ENCODE peak calls at places on chromosomes 11 and 22, in seven cellular contexts. W, D, G, M, K, A and Y are unnamed samples.

GRCh38 chr11:18203723-18204122 is 31.1 kb downstream of the MRGPRX4 start:
- DNase-seq in G (peak; percentile 38), A (peak; percentile 78), K (peak; percentile 40), M (peak; percentile 80), W (no peak), D (peak; percentile 14), Y (no peak)

GRCh38 chr22:22939537-22940368 is 52.1 kb downstream of the IGLL5 start:
- DNase-seq in W (no peak), D (no peak), K (no peak), M (no peak), G (no peak), A (no peak), Y (no peak)

GRCh38 chr11:1047576-1048156 is 11.1 kb upstream of the MUC6 start:
- DNase-seq in M (no peak), G (no peak), A (no peak), W (no peak), K (no peak), D (no peak), Y (no peak)

GRCh38 chr11:77198440-77198849 is 70.4 kb downstream of the MYO7A start:
- DNase-seq in K (no peak), D (peak; percentile 10), W (no peak), M (peak; percentile 84), G (no peak), A (peak; percentile 84), Y (no peak)

GRCh38 chr11:86726118-86726748 is 53.8 kb upstream of the ME3 start:
- DNase-seq in A (no peak), W (peak; percentile 95), D (peak; percentile 55), K (no peak), G (peak; percentile 30), M (no peak), Y (no peak)

GRCh38 chr11:57116654-57117053 is 65.1 kb upstream of the LRRC55 start:
- DNase-seq in A (peak; percentile 54), M (peak; percentile 54), W (peak; percentile 66), D (peak; percentile 44), G (peak; percentile 64), K (no peak), Y (peak; percentile 44)

GRCh38 chr11:114180301-114181055 is 115.7 kb upstream of the NNMT start:
- DNase-seq in K (no peak), D (no peak), W (no peak), M (peak; percentile 59), A (peak; percentile 75), G (peak; percentile 31), Y (peak; percentile 45)

GRCh38 chr11:20589796-20590195 is 9.6 kb upstream of the SLC6A5 start:
- DNase-seq in A (no peak), G (no peak), K (no peak), D (no peak), W (no peak), M (no peak), Y (no peak)

GRCh38 chr11:2747236-2748015 is 47.6 kb upstream of the KCNQ1OT1 start:
- DNase-seq in G (no peak), A (no peak), K (no peak), D (no peak), M (no peak), W (no peak), Y (no peak)

GRCh38 chr22:50009251-50009650 is 3.3 kb downstream of the IL17REL start:
- DNase-seq in D (no peak), A (no peak), M (no peak), K (no peak), G (no peak), W (no peak), Y (no peak)

GRCh38 chr22:20223421-20224245 is 44.5 kb downstream of the RTN4R start:
- DNase-seq in M (no peak), A (no peak), K (no peak), W (no peak), G (no peak), D (no peak), Y (no peak)
- H3K9ac ChIP-seq in M (no peak overlapping the region), A (no peak overlapping the region), K (no peak overlapping the region), W (no peak overlapping the region), G (no peak overlapping the region), D (no peak overlapping the region), Y (no peak overlapping the region)

GRCh38 chr11:46588915-46589314 is 4.9 kb downstream of the AMBRA1 start:
- DNase-seq in W (no peak), M (no peak), D (no peak), G (peak; percentile 12), A (no peak), K (no peak), Y (peak; percentile 25)

GRCh38 chr11:46594383-46594718 is 528 bp upstream of the AMBRA1 start:
- DNase-seq in D (no peak), A (no peak), M (no peak), W (peak; percentile 65), K (no peak), G (no peak), Y (no peak)

GRCh38 chr11:46593550-46594382 is at the start of gene AMBRA1:
- DNase-seq in K (peak; percentile 90), W (peak; percentile 91), G (peak; percentile 95), M (peak; percentile 91), A (peak; percentile 97), D (peak; percentile 92), Y (peak; percentile 96)

GRCh38 chr11:46588131-46588530 is 5.7 kb downstream of the AMBRA1 start:
- DNase-seq in K (no peak), M (no peak), W (no peak), D (peak; percentile 78), A (no peak), G (no peak), Y (peak; percentile 21)

DNA sequence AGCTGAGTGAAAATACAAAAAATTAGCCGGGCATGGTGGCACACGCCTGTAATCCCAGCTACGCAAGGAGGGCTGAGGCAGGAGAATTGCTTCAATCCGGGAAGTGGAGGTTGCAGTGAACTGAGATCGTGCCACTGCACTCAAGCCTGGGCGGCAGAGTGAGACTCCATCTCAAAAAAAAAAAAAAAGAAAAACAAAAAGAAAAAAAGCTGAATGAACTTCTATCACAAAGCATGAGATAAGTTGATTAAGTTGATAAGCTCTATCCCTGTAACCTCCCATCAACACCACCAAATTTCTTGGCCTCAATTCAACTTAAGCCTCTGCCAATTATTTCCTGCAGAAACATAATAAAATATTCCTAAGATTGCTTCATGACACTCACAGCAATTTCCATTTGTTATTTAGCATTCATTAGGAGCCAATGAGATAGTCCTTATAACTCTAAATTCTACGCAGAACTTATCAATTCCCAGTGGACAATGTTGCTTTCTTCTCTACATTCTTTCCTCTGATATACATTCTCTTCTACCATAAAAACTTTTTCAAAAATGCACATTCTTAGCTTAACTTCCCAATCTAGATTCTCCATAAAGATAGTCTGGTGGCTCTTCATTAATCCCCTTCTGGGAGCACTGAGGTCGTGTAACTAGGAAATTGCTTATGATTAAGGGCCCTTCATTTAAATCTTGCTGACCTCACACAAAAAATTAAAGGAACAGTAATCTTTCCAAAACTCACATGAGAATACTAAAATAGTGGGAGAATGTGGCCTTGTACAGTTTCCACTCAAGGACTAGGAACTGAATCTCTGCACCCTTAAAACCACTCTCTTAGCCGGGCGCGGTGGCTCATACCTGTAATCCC is 2.9 kb downstream of the AMBRA1 start:
- DNase-seq in D (no peak), W (peak; percentile 12), K (no peak), M (no peak), G (peak; percentile 5), A (no peak), Y (no peak)
- H3K9ac ChIP-seq in D (no peak overlapping the region), W (no peak overlapping the region), K (no peak overlapping the region), M (no peak overlapping the region), G (peak overlapping the region; percentile 25), A (no peak overlapping the region), Y (peak overlapping the region; percentile 81)

GRCh38 chr11:17013548-17014320 is 480 bp downstream of the PLEKHA7 start:
- DNase-seq in G (no peak), D (no peak), W (no peak), K (peak; percentile 3), A (peak; percentile 11), M (peak; percentile 65), Y (peak; percentile 10)

GRCh38 chr11:17012179-17012578 is 2.0 kb downstream of the PLEKHA7 start:
- DNase-seq in G (no peak), M (peak; percentile 41), W (no peak), A (no peak), D (no peak), K (no peak), Y (no peak)

GRCh38 chr11:17008099-17008498 is 6.1 kb downstream of the PLEKHA7 start:
- DNase-seq in A (no peak), K (no peak), G (no peak), W (no peak), D (no peak), M (no peak), Y (no peak)

GRCh38 chr11:17012712-17013547 is 1.3 kb downstream of the PLEKHA7 start:
- DNase-seq in G (peak; percentile 21), W (peak; percentile 81), K (peak; percentile 57), D (peak; percentile 52), M (peak; percentile 71), A (peak; percentile 28), Y (peak; percentile 14)

GRCh38 chr11:17010851-17011420 is 3.3 kb downstream of the PLEKHA7 start:
- DNase-seq in K (no peak), G (no peak), M (no peak), D (no peak), W (no peak), A (peak; percentile 14), Y (no peak)
- H3K9ac ChIP-seq in K (peak overlapping the region; percentile 39), G (no peak overlapping the region), M (no peak overlapping the region), D (no peak overlapping the region), W (no peak overlapping the region), A (no peak overlapping the region), Y (no peak overlapping the region)

GRCh38 chr11:126216526-126217305 is 5.1 kb downstream of the FAM118B start:
- DNase-seq in M (no peak), D (no peak), W (no peak), A (no peak), K (no peak), G (no peak), Y (no peak)

GRCh38 chr11:126214446-126215240 is 3.1 kb downstream of the FAM118B start:
- DNase-seq in D (no peak), W (no peak), G (peak; percentile 28), K (no peak), M (no peak), A (no peak), Y (peak; percentile 3)

GRCh38 chr11:126210871-126211235 is 597 bp downstream of the RPUSD4 start:
- DNase-seq in G (peak; percentile 44), A (no peak), D (no peak), K (no peak), M (no peak), W (no peak), Y (no peak)

GRCh38 chr11:126212089-126212660 is 593 bp downstream of the FAM118B start:
- DNase-seq in D (peak; percentile 24), G (peak; percentile 58), A (peak; percentile 47), K (no peak), M (no peak), W (peak; percentile 4), Y (peak; percentile 42)

DNA sequence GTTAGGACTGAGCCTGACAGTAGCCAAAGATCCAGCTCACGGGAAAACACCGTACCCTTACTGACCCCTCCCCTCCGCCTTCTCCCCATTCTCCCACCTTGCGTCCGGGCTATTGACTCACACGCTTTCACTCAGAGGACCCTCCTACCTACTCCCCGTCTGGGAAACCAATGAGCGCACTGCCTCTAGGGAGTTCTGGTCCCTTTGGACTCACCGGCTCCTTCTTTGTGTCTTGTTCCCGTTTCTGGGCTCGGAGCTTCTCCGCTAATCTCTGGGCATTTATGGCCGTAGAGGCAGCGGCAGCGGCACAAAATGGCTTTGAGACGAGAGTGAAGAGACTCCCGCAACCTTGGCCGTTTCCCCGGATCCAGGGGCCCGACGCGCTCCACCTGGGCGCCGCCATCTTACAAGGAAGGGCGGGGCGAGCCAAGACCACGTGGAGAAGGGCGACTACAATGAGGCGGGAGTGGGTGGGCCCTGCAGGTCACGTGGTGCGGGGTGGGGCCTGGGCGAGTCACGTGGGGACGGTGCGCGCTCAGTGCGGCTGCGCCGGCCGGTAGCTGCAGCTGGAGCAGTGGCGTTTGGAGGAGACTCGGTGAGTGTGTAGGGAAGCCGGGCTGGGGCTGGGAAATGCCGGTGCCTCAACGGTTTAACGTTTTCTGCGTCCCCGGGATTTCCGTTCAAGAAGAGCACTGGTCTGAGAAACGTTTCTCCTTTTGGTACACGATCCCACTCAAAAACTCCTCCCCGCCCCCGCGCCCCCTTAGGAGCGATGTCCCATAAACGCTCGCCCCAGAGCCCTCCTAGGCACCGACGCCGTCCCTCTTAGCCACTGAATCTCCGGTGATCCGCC is at the start of the genes FAM118B and RPUSD4:
- DNase-seq in A (peak; percentile 98), K (peak; percentile 95), W (peak; percentile 95), G (peak; percentile 100), M (peak; percentile 98), D (peak; percentile 96), Y (peak; percentile 100)
- H3K9ac ChIP-seq in A (peak within 1 kb of the TSS; percentile 88), K (peak within 1 kb of the TSS; percentile 84), W (peak within 1 kb of the TSS; percentile 96), G (peak within 1 kb of the TSS; percentile 83), M (peak within 1 kb of the TSS; percentile 91), D (peak within 1 kb of the TSS; percentile 81), Y (peak within 1 kb of the TSS; percentile 93)